ENCODE peak calls at places on chromosomes 11 and 22, in seven cellular contexts. A is Peyer's patch; Y is lung; H is thoracic aorta; G is CD8-positive, alpha-beta T cell; Q is brain microvascular endothelial cell; L is right atrium auricular region. K is an unnamed sample.
A peak's percentile ranks its signal among the peaks of the same experiment; 100 is the strongest.

GRCh38 chr11:85663080-85663729 is 1.7 kb downstream of the CREBZF start:
- DNase-seq in Y (no peak), A (no peak), Q (no peak), G (no peak), L (no peak), H (no peak), K (no peak)

GRCh38 chr22:40498454-40499186 is 128.2 kb downstream of the SGSM3 start:
- DNase-seq in G (no peak), H (no peak), A (no peak), Q (peak; percentile 94), Y (no peak), L (no peak), K (no peak)

GRCh38 chr22:27930246-27931060 is 11.4 kb upstream of the PITPNB start:
- DNase-seq in H (no peak), A (no peak), L (no peak), Q (no peak), Y (no peak), G (no peak), K (no peak)

GRCh38 chr22:49538006-49538405 is 289.7 kb downstream of the BRD1 start:
- DNase-seq in Q (no peak), G (no peak), L (no peak), Y (no peak), H (no peak), A (no peak), K (no peak)

GRCh38 chr11:63939351-63939920 is 634 bp downstream of the NAA40 start:
- DNase-seq in G (no peak), Q (no peak), Y (no peak), H (no peak), A (no peak), L (no peak), K (peak; percentile 21)

GRCh38 chr11:126700773-126701554 is 299.6 kb downstream of the KIRREL3 start:
- DNase-seq in Q (no peak), H (no peak), A (no peak), L (no peak), G (no peak), Y (no peak), K (no peak)

GRCh38 chr22:30557243-30557642 is 10.7 kb upstream of the SEC14L6 start:
- DNase-seq in A (no peak), H (no peak), Q (no peak), G (no peak), Y (no peak), L (no peak), K (no peak)

GRCh38 chr22:27724706-27725105 is 76.8 kb downstream of the MN1 start:
- DNase-seq in G (no peak), H (no peak), A (no peak), Q (no peak), Y (no peak), L (no peak), K (no peak)

GRCh38 chr11:3866206-3866605 is 10.7 kb downstream of the STIM1 start:
- DNase-seq in Q (peak; percentile 8), A (no peak), G (no peak), Y (peak; percentile 66), L (no peak), H (no peak), K (no peak)

GRCh38 chr22:32080904-32081303 is 37.8 kb downstream of the SLC5A1 start:
- DNase-seq in Q (peak; percentile 36), L (no peak), G (no peak), A (no peak), H (no peak), Y (no peak), K (peak; percentile 2)

GRCh38 chr11:10385696-10386095 is 69.4 kb upstream of the AMPD3 start:
- DNase-seq in G (no peak), Q (no peak), L (peak; percentile 81), H (no peak), Y (no peak), A (no peak), K (no peak)

GRCh38 chr11:47470671-47471070 is 21.7 kb upstream of the RAPSN start:
- DNase-seq in A (no peak), Y (no peak), L (no peak), Q (no peak), H (no peak), G (no peak), K (no peak)

GRCh38 chr11:85955531-85955930 is 100.3 kb downstream of the CCDC83 start:
- DNase-seq in Y (no peak), G (no peak), Q (peak; percentile 82), H (no peak), L (no peak), A (no peak), K (no peak)

GRCh38 chr11:59669611-59670009 is 773 bp upstream of the PATL1 start:
- DNase-seq in A (no peak), Y (peak; percentile 32), G (no peak), H (no peak), Q (peak; percentile 40), L (no peak), K (no peak)

GRCh38 chr22:43185860-43186261 is 1.1 kb downstream of the TTLL12 start:
- DNase-seq in L (no peak), A (peak; percentile 69), H (no peak), Y (peak; percentile 49), G (no peak), Q (peak; percentile 20), K (no peak)

GRCh38 chr22:37007666-37008065 is 11.6 kb downstream of the TST start:
- DNase-seq in Y (no peak), H (no peak), Q (no peak), L (no peak), G (no peak), A (no peak), K (no peak)

GRCh38 chr22:40463727-40464126 is 93.3 kb downstream of the SGSM3 start:
- DNase-seq in A (no peak), Y (no peak), L (no peak), H (no peak), G (peak; percentile 31), Q (no peak), K (no peak)

GRCh38 chr22:37884420-37884819 is 21.7 kb upstream of the MICALL1 start:
- DNase-seq in G (no peak), Y (no peak), Q (no peak), A (no peak), H (no peak), L (no peak), K (no peak)

GRCh38 chr22:38981659-38982007 is 514 bp upstream of the APOBEC3B start:
- DNase-seq in L (no peak), Y (no peak), G (no peak), Q (no peak), H (no peak), A (peak; percentile 62), K (no peak)

GRCh38 chr22:19765477-19766234 is 5.1 kb downstream of the TBX1 start:
- DNase-seq in Y (no peak), G (peak; percentile 15), A (no peak), L (no peak), H (no peak), Q (no peak), K (no peak)

GRCh38 chr11:115469361-115469760 is 34.9 kb downstream of the CADM1 start:
- DNase-seq in G (no peak), L (no peak), H (no peak), Q (no peak), Y (no peak), A (no peak), K (no peak)

GRCh38 chr11:11250470-11250869 is 102.6 kb downstream of the CSNK2A3 start:
- DNase-seq in Q (no peak), G (no peak), Y (no peak), A (no peak), L (no peak), H (no peak), K (no peak)

GRCh38 chr11:18615628-18616392 is 16.2 kb downstream of the MISFA start:
- DNase-seq in H (no peak), Q (no peak), A (no peak), G (no peak), L (no peak), Y (no peak), K (no peak)

GRCh38 chr11:72358461-72359405 is 75.6 kb downstream of the CLPB start:
- DNase-seq in Q (no peak), L (no peak), Y (no peak), G (no peak), A (no peak), H (no peak), K (no peak)

DNA sequence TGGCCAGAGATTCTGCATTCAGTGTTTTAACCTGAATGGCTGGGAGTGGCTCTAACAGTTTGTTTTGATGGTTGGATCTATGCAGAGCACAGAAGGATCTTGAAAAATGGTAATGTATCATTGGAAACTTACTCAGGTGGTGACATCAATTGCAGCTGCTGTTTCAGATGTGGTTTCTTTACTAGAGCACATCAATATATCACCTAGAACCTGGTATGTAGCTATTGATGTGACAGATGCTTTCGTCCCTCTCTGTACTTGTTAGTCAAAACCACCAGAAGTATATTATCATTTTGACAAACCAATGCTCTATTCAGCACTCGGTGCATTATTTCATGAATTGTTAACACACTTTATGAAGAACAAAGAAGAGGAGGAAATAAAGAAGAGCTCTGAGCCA is 26.6 kb upstream of the SCN3B start:
- DNase-seq in L (no peak), Q (no peak), A (no peak), G (no peak), H (no peak), Y (no peak), K (no peak)
- H3K4me3 ChIP-seq in L (no peak overlapping the region), Q (no peak overlapping the region), A (no peak overlapping the region), G (no peak overlapping the region), H (no peak overlapping the region), Y (no peak overlapping the region), K (no peak overlapping the region)

GRCh38 chr11:61007971-61008896 is 36.8 kb downstream of the CD6 start:
- DNase-seq in Y (no peak), H (no peak), A (no peak), G (no peak), Q (no peak), L (no peak), K (no peak)
- H3K27me3 ChIP-seq in Y (no peaks in the 10 kb centered on the region), H (peaks cover 11% of the 10 kb centered on the region), A (no peaks in the 10 kb centered on the region), G (no peaks in the 10 kb centered on the region), Q (no peaks in the 10 kb centered on the region), L (no peaks in the 10 kb centered on the region), K (no peaks in the 10 kb centered on the region)

DNA sequence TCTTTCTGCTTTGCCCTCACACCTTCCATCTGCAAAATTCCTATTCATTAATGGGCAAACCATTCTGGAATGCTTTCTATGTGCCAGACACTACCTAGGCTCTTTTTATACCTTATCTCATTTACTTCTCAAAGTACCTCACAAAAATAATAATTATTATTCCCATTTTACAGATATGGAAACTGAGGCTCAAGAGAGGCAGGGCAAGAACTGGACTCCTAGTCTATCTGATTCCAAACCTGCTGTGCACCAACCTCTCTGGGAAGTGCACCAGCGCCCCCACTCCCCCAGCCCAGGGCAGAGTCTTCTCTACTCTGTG is 826 bp upstream of the DGAT2 start:
- DNase-seq in A (no peak), H (no peak), G (no peak), L (no peak), Q (no peak), Y (no peak), K (no peak)
- H3K4me3 ChIP-seq in A (no peak overlapping the region), H (peak overlapping the region; percentile 73), G (peak overlapping the region; percentile 71), L (peak overlapping the region; percentile 54), Q (no peak overlapping the region), Y (no peak overlapping the region), K (peak overlapping the region; percentile 54)

GRCh38 chr22:46535876-46536558 is 1.4 kb downstream of the CELSR1 start:
- DNase-seq in Q (no peak), Y (no peak), L (no peak), H (no peak), A (no peak), G (no peak), K (no peak)
- H3K27me3 ChIP-seq in Q (peaks cover 8% of the 10 kb centered on the region), Y (peaks cover 6% of the 10 kb centered on the region), L (no peaks in the 10 kb centered on the region), H (peaks cover 9% of the 10 kb centered on the region), A (peaks cover 14% of the 10 kb centered on the region), G (peaks cover 5% of the 10 kb centered on the region), K (peaks cover 13% of the 10 kb centered on the region)

GRCh38 chr11:120337896-120338840 is 2.0 kb downstream of the ARHGEF12 start:
- DNase-seq in Y (no peak), H (no peak), Q (no peak), G (no peak), L (no peak), A (no peak), K (no peak)
- H3K4me3 ChIP-seq in Y (peak overlapping the region; percentile 94), H (peak overlapping the region; percentile 86), Q (peak overlapping the region; percentile 84), G (no peak overlapping the region), L (peak overlapping the region; percentile 93), A (peak overlapping the region; percentile 74), K (no peak overlapping the region)

K was measured in CD8-positive, alpha-beta memory T cell.